ENCODE peak calls at places on chromosome 21, in five cellular contexts. X is tibial artery, R is cardiac muscle cell, Q is mucosa of descending colon, S is cardiac fibroblast. N is an unnamed sample.

GRCh38 chr21:41507521-41508414 is at the start of gene TMPRSS2:
- DNase-seq in X (no peak), R (no peak), Q (peak; percentile 93), S (no peak), N (no peak)

GRCh38 chr21:38814126-38815059 is 8.7 kb downstream of the ETS2 start:
- DNase-seq in Q (no peak), X (peak; percentile 41), R (no peak), S (no peak), N (no peak)

GRCh38 chr21:25997788-25998611 is 172.6 kb downstream of the APP start:
- DNase-seq in R (peak; percentile 28), Q (peak; percentile 49), X (no peak), S (peak; percentile 16), N (no peak)

GRCh38 chr21:25979845-25980433 is 190.6 kb downstream of the APP start:
- DNase-seq in X (no peak), Q (no peak), S (no peak), R (no peak), N (no peak)

GRCh38 chr21:43956019-43956666 is 56.0 kb upstream of the TRAPPC10 start:
- DNase-seq in S (no peak), Q (no peak), X (no peak), R (peak; percentile 16), N (no peak)

GRCh38 chr21:38912355-38912619 is 106.6 kb downstream of the ETS2 start:
- DNase-seq in R (no peak), S (no peak), X (no peak), Q (no peak), N (no peak)

GRCh38 chr21:37758997-37759396 is 157.3 kb downstream of the KCNJ6 start:
- DNase-seq in R (peak; percentile 47), X (no peak), Q (peak; percentile 64), S (peak; percentile 59), N (no peak)

GRCh38 chr21:29258626-29259335 is 39.9 kb upstream of the BACH1 start:
- DNase-seq in Q (no peak), X (no peak), R (peak; percentile 80), S (peak; percentile 83), N (no peak)

GRCh38 chr21:27196651-27197050 is 229.8 kb upstream of the ADAMTS5 start:
- DNase-seq in R (no peak), Q (no peak), X (no peak), S (no peak), N (no peak)

GRCh38 chr21:40049959-40050290 is 182.7 kb downstream of the PCP4 start:
- DNase-seq in S (no peak), Q (no peak), R (no peak), X (no peak), N (no peak)

GRCh38 chr21:43916691-43917514 is 51.9 kb downstream of the AGPAT3 start:
- DNase-seq in S (no peak), R (peak; percentile 13), X (peak; percentile 6), Q (peak; percentile 41), N (peak; percentile 80)

GRCh38 chr21:19607983-19608668 is 1204.5 kb upstream of the TMPRSS15 start:
- DNase-seq in R (no peak), Q (no peak), X (no peak), S (no peak), N (no peak)

GRCh38 chr21:25179116-25179515 is 428.2 kb downstream of the MRPL39 start:
- DNase-seq in X (no peak), Q (no peak), S (peak; percentile 31), R (peak; percentile 53), N (no peak)

GRCh38 chr21:25871566-25871965 is 136.8 kb downstream of the GABPA start:
- DNase-seq in S (no peak), R (no peak), X (no peak), Q (no peak), N (no peak)

GRCh38 chr21:40254540-40255455 is 387.6 kb downstream of the PCP4 start:
- DNase-seq in S (no peak), X (no peak), Q (no peak), R (no peak), N (no peak)

GRCh38 chr21:17668479-17668878 is 55.8 kb upstream of the BTG3 start:
- DNase-seq in R (no peak), S (no peak), Q (no peak), X (no peak), N (no peak)

GRCh38 chr21:29430030-29430429 is 131.3 kb downstream of the BACH1 start:
- DNase-seq in X (no peak), S (no peak), Q (no peak), R (no peak), N (no peak)

GRCh38 chr21:29641001-29641634 is 298.7 kb downstream of the GRIK1 start:
- DNase-seq in Q (no peak), X (no peak), S (no peak), R (no peak), N (no peak)

GRCh38 chr21:21200103-21200938 is 202.1 kb downstream of the NCAM2 start:
- DNase-seq in R (peak; percentile 98), Q (no peak), X (peak; percentile 74), S (peak; percentile 100), N (peak; percentile 67)

GRCh38 chr21:21203822-21204339 is 205.7 kb downstream of the NCAM2 start:
- DNase-seq in S (no peak), Q (no peak), X (no peak), R (no peak), N (no peak)

GRCh38 chr21:21196848-21197247 is 198.6 kb downstream of the NCAM2 start:
- DNase-seq in R (no peak), S (no peak), Q (no peak), X (no peak), N (no peak)

GRCh38 chr21:21199342-21200102 is 201.3 kb downstream of the NCAM2 start:
- DNase-seq in Q (no peak), S (peak; percentile 27), X (no peak), R (no peak), N (no peak)

GRCh38 chr21:21200939-21201610 is 202.9 kb downstream of the NCAM2 start:
- DNase-seq in Q (no peak), R (peak; percentile 53), X (no peak), S (peak; percentile 65), N (no peak)
- H3K4me3 ChIP-seq in Q (no peak overlapping the region), R (no peak overlapping the region), X (no peak overlapping the region), S (no peak overlapping the region), N (peak overlapping the region; percentile 9)

GRCh38 chr21:32412998-32413504 is 545 bp downstream of the EVA1C start:
- DNase-seq in X (peak; percentile 87), Q (peak; percentile 85), R (peak; percentile 31), S (peak; percentile 32), N (peak; percentile 78)
- TF ChIP-seq CTCF in X (no peak), Q (no peak), R (no peak), S (no peak), N (no peak)

DNA sequence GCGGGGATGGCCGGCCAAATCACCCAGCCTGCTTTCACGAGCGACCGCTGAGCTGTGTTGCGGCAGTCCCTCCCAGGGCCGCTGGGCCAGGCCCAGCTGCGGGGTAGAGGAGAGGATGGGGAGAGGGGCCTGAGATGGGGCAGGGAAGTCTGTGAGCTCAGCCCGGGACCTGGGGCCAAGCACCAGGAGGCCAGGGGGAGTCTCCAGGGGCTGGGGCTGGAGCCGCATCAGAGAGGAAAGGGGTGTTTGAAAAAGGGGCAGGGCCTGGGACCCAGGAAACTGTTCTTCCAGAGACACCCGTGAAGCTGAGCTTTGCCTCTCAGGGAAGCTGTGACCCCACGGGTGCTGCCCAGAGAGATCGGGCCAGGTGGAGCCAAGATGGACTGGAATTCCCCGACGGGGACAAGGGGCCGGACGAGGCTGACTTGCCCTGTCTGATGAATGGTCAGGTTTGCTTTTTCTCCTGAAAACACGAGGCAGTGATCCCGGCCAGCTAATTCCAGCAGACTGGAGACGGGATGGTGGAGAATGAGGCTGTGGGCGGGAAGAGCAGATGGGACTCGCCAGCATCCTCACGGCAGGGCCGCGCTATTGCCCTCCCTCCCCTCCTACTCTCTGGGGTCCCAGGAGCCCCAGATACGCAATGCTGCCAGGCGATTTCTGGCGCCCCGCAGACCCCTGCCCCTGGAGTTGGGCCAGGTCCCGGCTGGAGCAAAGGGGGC is 40.3 kb upstream of the COL18A1 start:
- DNase-seq in Q (no peak), R (peak; percentile 89), S (peak; percentile 84), X (peak; percentile 81), N (no peak)
- H3K4me3 ChIP-seq in Q (no peak overlapping the region), R (no peak overlapping the region), S (peak overlapping the region; percentile 13), X (peak overlapping the region; percentile 42), N (no peak overlapping the region)

DNA sequence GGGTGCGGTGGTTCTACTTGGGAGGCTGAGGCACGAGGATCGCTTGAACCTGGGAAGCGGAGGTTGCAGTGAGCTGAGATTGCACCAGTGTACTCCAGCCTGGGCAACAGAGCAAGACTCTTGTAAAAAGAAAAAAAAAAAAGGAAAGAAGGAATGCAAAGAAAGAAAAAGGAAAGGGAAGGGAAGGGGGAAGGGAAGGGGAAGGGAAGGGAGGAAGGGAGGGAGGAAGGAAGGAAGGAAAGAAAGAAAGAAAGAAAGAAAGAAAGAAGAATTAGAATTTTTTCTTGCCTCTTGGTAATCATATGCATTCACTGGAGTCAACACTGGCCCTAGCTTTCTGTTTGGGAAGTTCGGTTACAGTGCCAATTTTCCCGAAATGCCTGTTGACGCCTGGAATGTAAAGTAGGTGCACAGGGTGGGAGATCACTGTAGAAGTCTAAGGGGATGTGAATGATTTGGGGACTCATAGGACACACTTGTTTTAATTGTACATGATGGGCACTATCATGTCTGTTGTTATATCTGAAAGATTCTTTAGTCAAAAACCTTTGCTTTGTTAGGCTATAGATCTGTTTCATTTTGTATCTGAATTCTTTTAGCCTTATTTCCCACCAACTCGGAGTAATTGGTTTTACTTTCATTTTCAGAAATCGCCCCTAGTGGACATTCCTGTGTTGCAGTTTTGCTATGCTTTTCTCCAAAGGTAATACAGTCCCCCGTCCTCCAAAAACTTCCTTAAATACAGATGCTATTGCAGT is 59.8 kb upstream of the MORC3 start:
- DNase-seq in S (peak; percentile 80), X (no peak), R (peak; percentile 81), Q (no peak), N (no peak)
- TF ChIP-seq CTCF in S (peak; percentile 78), X (peak; percentile 73), R (peak; percentile 79), Q (peak; percentile 67), N (peak; percentile 64)

DNA sequence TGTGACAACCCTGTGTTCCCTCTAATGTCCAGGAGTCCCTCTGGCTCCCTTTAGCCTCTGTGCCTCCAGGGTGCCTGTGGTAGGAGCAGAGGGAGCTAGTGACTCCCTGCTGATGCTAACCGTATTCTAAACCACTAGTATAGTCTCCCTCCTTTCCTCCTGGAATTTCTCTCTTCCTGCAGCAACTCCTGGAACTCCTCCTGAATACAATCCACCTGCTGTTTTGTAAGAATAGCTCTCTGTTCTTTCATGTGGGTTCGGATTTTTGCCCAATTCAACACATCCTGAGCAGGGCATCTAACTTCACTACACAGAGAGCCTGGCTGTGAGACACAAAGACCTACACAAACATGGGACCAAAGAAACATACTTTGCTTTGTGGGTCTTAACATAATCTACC is 107.9 kb downstream of the RUNX1 start:
- DNase-seq in X (no peak), S (no peak), Q (no peak), R (no peak), N (no peak)
- H3K4me3 ChIP-seq in X (no peak overlapping the region), S (no peak overlapping the region), Q (no peak overlapping the region), R (no peak overlapping the region), N (no peak overlapping the region)

GRCh38 chr21:42613756-42614155 is 39.7 kb upstream of the PDE9A start:
- DNase-seq in X (no peak), S (no peak), R (no peak), Q (no peak), N (peak; percentile 65)

GRCh38 chr21:42614811-42615342 is 38.5 kb upstream of the PDE9A start:
- DNase-seq in X (no peak), S (no peak), R (no peak), Q (peak; percentile 50), N (peak; percentile 64)

GRCh38 chr21:42611852-42612251 is 41.6 kb upstream of the PDE9A start:
- DNase-seq in Q (no peak), R (no peak), S (no peak), X (no peak), N (no peak)

GRCh38 chr21:42614391-42614790 is 39.0 kb upstream of the PDE9A start:
- DNase-seq in X (no peak), Q (no peak), R (no peak), S (no peak), N (peak; percentile 40)

GRCh38 chr21:42612390-42612789 is 41.0 kb upstream of the PDE9A start:
- DNase-seq in Q (no peak), R (no peak), S (no peak), X (no peak), N (no peak)
- TF ChIP-seq CTCF in Q (no peak), R (no peak), S (no peak), X (no peak), N (no peak)